ENCODE peak calls at places on chromosomes 1 and 21, in eight cellular contexts. One of them, this sample, is unnamed.

GRCh38 chr21:29520146-29520545 is 221.4 kb downstream of the BACH1 start:
- DNase-seq in uterus: no peak
- DNase-seq in transverse colon: no peak
- DNase-seq in tibial nerve: no peak
- DNase-seq in heart right ventricle: no peak
- DNase-seq in MG63: no peak
- DNase-seq in astrocyte of the spinal cord: no peak
- DNase-seq in tibial artery: no peak
- DNase-seq in this sample: no peak

GRCh38 chr1:225642177-225642576 is 10.7 kb downstream of the ENAH start:
- DNase-seq in heart right ventricle: no peak
- DNase-seq in transverse colon: no peak
- DNase-seq in tibial artery: no peak
- DNase-seq in astrocyte of the spinal cord: no peak
- DNase-seq in uterus: no peak
- DNase-seq in tibial nerve: no peak
- DNase-seq in MG63: no peak
- DNase-seq in this sample: no peak

GRCh38 chr1:158547533-158547932 is 6.7 kb downstream of the OR6Y1 start:
- DNase-seq in astrocyte of the spinal cord: no peak
- DNase-seq in uterus: no peak
- DNase-seq in tibial nerve: no peak
- DNase-seq in transverse colon: no peak
- DNase-seq in MG63: no peak
- DNase-seq in heart right ventricle: no peak
- DNase-seq in tibial artery: no peak
- DNase-seq in this sample: no peak

GRCh38 chr1:183353597-183353996 is 64.6 kb downstream of the NMNAT2 start:
- DNase-seq in MG63: no peak
- DNase-seq in astrocyte of the spinal cord: no peak
- DNase-seq in transverse colon: no peak
- DNase-seq in uterus: no peak
- DNase-seq in tibial artery: no peak
- DNase-seq in tibial nerve: no peak
- DNase-seq in heart right ventricle: no peak
- DNase-seq in this sample: peak

GRCh38 chr1:25581764-25582163 is 34.8 kb upstream of the MAN1C1 start:
- DNase-seq in MG63: no peak
- DNase-seq in uterus: no peak
- DNase-seq in astrocyte of the spinal cord: no peak
- DNase-seq in tibial nerve: no peak
- DNase-seq in transverse colon: no peak
- DNase-seq in tibial artery: no peak
- DNase-seq in heart right ventricle: no peak
- DNase-seq in this sample: no peak

GRCh38 chr1:62774006-62774405 is 9.9 kb upstream of the ATG4C start:
- DNase-seq in tibial artery: no peak
- DNase-seq in tibial nerve: no peak
- DNase-seq in transverse colon: no peak
- DNase-seq in heart right ventricle: no peak
- DNase-seq in MG63: no peak
- DNase-seq in astrocyte of the spinal cord: no peak
- DNase-seq in uterus: no peak
- DNase-seq in this sample: no peak

GRCh38 chr1:208048904-208049303 is 138.0 kb upstream of the CD34 start:
- DNase-seq in heart right ventricle: no peak
- DNase-seq in tibial nerve: no peak
- DNase-seq in transverse colon: no peak
- DNase-seq in MG63: no peak
- DNase-seq in astrocyte of the spinal cord: no peak
- DNase-seq in uterus: no peak
- DNase-seq in tibial artery: no peak
- DNase-seq in this sample: no peak

GRCh38 chr1:179877586-179878265 is at the start of gene TOR1AIP2:
- DNase-seq in tibial artery: peak
- DNase-seq in heart right ventricle: peak
- DNase-seq in MG63: peak
- DNase-seq in tibial nerve: peak
- DNase-seq in uterus: peak
- DNase-seq in astrocyte of the spinal cord: peak
- DNase-seq in transverse colon: peak
- DNase-seq in this sample: peak

GRCh38 chr1:58823481-58824010 is 39.7 kb upstream of the JUN start:
- DNase-seq in uterus: no peak
- DNase-seq in MG63: peak
- DNase-seq in tibial artery: no peak
- DNase-seq in heart right ventricle: no peak
- DNase-seq in tibial nerve: no peak
- DNase-seq in astrocyte of the spinal cord: peak
- DNase-seq in transverse colon: no peak
- DNase-seq in this sample: peak

GRCh38 chr1:10339815-10340214 is 59.0 kb upstream of the PGD start:
- DNase-seq in astrocyte of the spinal cord: peak
- DNase-seq in transverse colon: peak
- DNase-seq in heart right ventricle: peak
- DNase-seq in uterus: no peak
- DNase-seq in tibial nerve: no peak
- DNase-seq in MG63: peak
- DNase-seq in tibial artery: no peak
- DNase-seq in this sample: no peak

GRCh38 chr1:112410704-112411103 is 14.7 kb downstream of the CTTNBP2NL start:
- DNase-seq in MG63: no peak
- DNase-seq in uterus: no peak
- DNase-seq in tibial nerve: no peak
- DNase-seq in heart right ventricle: no peak
- DNase-seq in transverse colon: no peak
- DNase-seq in tibial artery: no peak
- DNase-seq in astrocyte of the spinal cord: no peak
- DNase-seq in this sample: no peak

GRCh38 chr21:35814858-35815619 is 245.3 kb downstream of the SETD4 start:
- DNase-seq in tibial nerve: no peak
- DNase-seq in transverse colon: no peak
- DNase-seq in uterus: no peak
- DNase-seq in astrocyte of the spinal cord: no peak
- DNase-seq in tibial artery: no peak
- DNase-seq in MG63: no peak
- DNase-seq in heart right ventricle: no peak
- DNase-seq in this sample: no peak
- H3K4me3 ChIP-seq in tibial nerve: no peak
- H3K4me3 ChIP-seq in transverse colon: no peak
- H3K4me3 ChIP-seq in uterus: no peak
- H3K4me3 ChIP-seq in astrocyte of the spinal cord: no peak
- H3K4me3 ChIP-seq in tibial artery: no peak
- H3K4me3 ChIP-seq in MG63: no peak
- H3K4me3 ChIP-seq in heart right ventricle: no peak
- H3K4me3 ChIP-seq in this sample: no peak

GRCh38 chr1:77282187-77282865 is 507 bp downstream of the AK5 start:
- DNase-seq in MG63: peak
- DNase-seq in transverse colon: no peak
- DNase-seq in tibial artery: no peak
- DNase-seq in uterus: no peak
- DNase-seq in heart right ventricle: no peak
- DNase-seq in tibial nerve: no peak
- DNase-seq in astrocyte of the spinal cord: peak
- DNase-seq in this sample: no peak
- H3K4me3 ChIP-seq in MG63: peak
- H3K4me3 ChIP-seq in transverse colon: peak
- H3K4me3 ChIP-seq in tibial artery: peak
- H3K4me3 ChIP-seq in uterus: peak
- H3K4me3 ChIP-seq in heart right ventricle: peak
- H3K4me3 ChIP-seq in tibial nerve: peak
- H3K4me3 ChIP-seq in astrocyte of the spinal cord: peak
- H3K4me3 ChIP-seq in this sample: peak

GRCh38 chr21:16073571-16073970 is 343.8 kb downstream of the USP25 start:
- DNase-seq in astrocyte of the spinal cord: peak
- DNase-seq in tibial artery: no peak
- DNase-seq in transverse colon: no peak
- DNase-seq in tibial nerve: no peak
- DNase-seq in heart right ventricle: no peak
- DNase-seq in uterus: no peak
- DNase-seq in MG63: no peak
- DNase-seq in this sample: no peak
- H3K4me3 ChIP-seq in astrocyte of the spinal cord: no peak
- H3K4me3 ChIP-seq in tibial artery: no peak
- H3K4me3 ChIP-seq in transverse colon: no peak
- H3K4me3 ChIP-seq in tibial nerve: no peak
- H3K4me3 ChIP-seq in heart right ventricle: no peak
- H3K4me3 ChIP-seq in uterus: peak
- H3K4me3 ChIP-seq in MG63: no peak
- H3K4me3 ChIP-seq in this sample: no peak

GRCh38 chr1:168610111-168610510 is 33.7 kb downstream of the XCL1 start:
- DNase-seq in transverse colon: no peak
- DNase-seq in astrocyte of the spinal cord: no peak
- DNase-seq in heart right ventricle: no peak
- DNase-seq in uterus: no peak
- DNase-seq in MG63: no peak
- DNase-seq in tibial artery: no peak
- DNase-seq in tibial nerve: no peak
- DNase-seq in this sample: no peak
- H3K4me3 ChIP-seq in transverse colon: no peak
- H3K4me3 ChIP-seq in astrocyte of the spinal cord: no peak
- H3K4me3 ChIP-seq in heart right ventricle: no peak
- H3K4me3 ChIP-seq in uterus: no peak
- H3K4me3 ChIP-seq in MG63: no peak
- H3K4me3 ChIP-seq in tibial artery: no peak
- H3K4me3 ChIP-seq in tibial nerve: no peak
- H3K4me3 ChIP-seq in this sample: no peak

GRCh38 chr21:34180406-34180805 is 107.0 kb downstream of the MRPS6 start:
- DNase-seq in uterus: no peak
- DNase-seq in tibial nerve: no peak
- DNase-seq in transverse colon: no peak
- DNase-seq in astrocyte of the spinal cord: no peak
- DNase-seq in heart right ventricle: no peak
- DNase-seq in tibial artery: no peak
- DNase-seq in MG63: no peak
- DNase-seq in this sample: no peak
- H3K4me3 ChIP-seq in uterus: no peak
- H3K4me3 ChIP-seq in tibial nerve: peak
- H3K4me3 ChIP-seq in transverse colon: no peak
- H3K4me3 ChIP-seq in astrocyte of the spinal cord: no peak
- H3K4me3 ChIP-seq in heart right ventricle: peak
- H3K4me3 ChIP-seq in tibial artery: peak
- H3K4me3 ChIP-seq in MG63: no peak
- H3K4me3 ChIP-seq in this sample: no peak

DNA sequence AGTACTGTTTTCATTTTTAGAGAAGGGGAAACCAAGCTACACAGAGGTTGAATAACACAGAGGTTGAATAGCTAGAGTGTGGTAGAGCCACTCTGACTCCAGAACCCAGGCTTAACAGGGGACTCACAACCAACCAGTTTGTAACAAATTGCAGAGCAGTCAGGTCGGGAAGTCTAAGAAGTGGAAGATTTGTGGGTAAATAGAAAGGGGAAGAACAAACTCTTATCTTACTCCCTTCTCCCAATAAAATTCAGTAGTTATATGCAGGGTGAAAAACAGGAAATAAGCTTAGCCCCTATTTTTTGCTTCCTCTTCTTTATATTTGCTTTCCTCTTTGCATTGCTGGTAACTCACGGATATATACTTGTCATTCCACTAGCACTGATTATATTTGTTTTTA is 23.2 kb downstream of the CDC42 start:
- DNase-seq in MG63: no peak
- DNase-seq in tibial nerve: no peak
- DNase-seq in transverse colon: no peak
- DNase-seq in heart right ventricle: no peak
- DNase-seq in tibial artery: no peak
- DNase-seq in astrocyte of the spinal cord: no peak
- DNase-seq in uterus: no peak
- DNase-seq in this sample: no peak
- H3K4me3 ChIP-seq in MG63: no peak
- H3K4me3 ChIP-seq in tibial nerve: no peak
- H3K4me3 ChIP-seq in transverse colon: no peak
- H3K4me3 ChIP-seq in heart right ventricle: no peak
- H3K4me3 ChIP-seq in tibial artery: no peak
- H3K4me3 ChIP-seq in astrocyte of the spinal cord: no peak
- H3K4me3 ChIP-seq in uterus: no peak
- H3K4me3 ChIP-seq in this sample: no peak

GRCh38 chr1:198639581-198640235 is 868 bp downstream of the PTPRC start:
- DNase-seq in astrocyte of the spinal cord: no peak
- DNase-seq in tibial artery: no peak
- DNase-seq in tibial nerve: no peak
- DNase-seq in MG63: no peak
- DNase-seq in transverse colon: no peak
- DNase-seq in heart right ventricle: no peak
- DNase-seq in uterus: no peak
- DNase-seq in this sample: no peak

GRCh38 chr1:198638441-198638840 is 399 bp upstream of the PTPRC start:
- DNase-seq in tibial nerve: no peak
- DNase-seq in transverse colon: no peak
- DNase-seq in tibial artery: no peak
- DNase-seq in uterus: no peak
- DNase-seq in MG63: no peak
- DNase-seq in heart right ventricle: no peak
- DNase-seq in astrocyte of the spinal cord: no peak
- DNase-seq in this sample: no peak

GRCh38 chr1:198637915-198638437 is 864 bp upstream of the PTPRC start:
- DNase-seq in uterus: no peak
- DNase-seq in transverse colon: no peak
- DNase-seq in heart right ventricle: no peak
- DNase-seq in tibial artery: no peak
- DNase-seq in tibial nerve: no peak
- DNase-seq in MG63: no peak
- DNase-seq in astrocyte of the spinal cord: no peak
- DNase-seq in this sample: no peak

GRCh38 chr1:198637157-198637556 is 1.7 kb upstream of the PTPRC start:
- DNase-seq in astrocyte of the spinal cord: no peak
- DNase-seq in heart right ventricle: no peak
- DNase-seq in tibial nerve: no peak
- DNase-seq in uterus: no peak
- DNase-seq in transverse colon: no peak
- DNase-seq in MG63: no peak
- DNase-seq in tibial artery: no peak
- DNase-seq in this sample: no peak

DNA sequence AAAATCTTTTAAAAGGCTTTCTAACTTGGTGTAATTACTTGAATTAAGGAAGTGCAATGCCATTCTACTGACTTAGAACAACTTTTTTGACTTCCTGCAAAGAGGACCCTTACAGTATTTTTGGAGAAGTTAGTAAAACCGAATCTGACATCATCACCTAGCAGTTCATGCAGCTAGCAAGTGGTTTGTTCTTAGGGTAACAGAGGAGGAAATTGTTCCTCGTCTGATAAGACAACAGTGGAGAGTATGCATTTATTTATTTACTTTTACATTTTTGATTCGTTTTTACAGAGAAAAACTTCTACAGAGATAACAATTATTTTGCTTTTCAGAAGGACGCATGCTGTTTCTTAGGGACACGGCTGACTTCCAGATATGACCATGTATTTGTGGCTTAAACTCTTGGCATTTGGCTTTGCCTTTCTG is at the start of gene PTPRC:
- DNase-seq in transverse colon: no peak
- DNase-seq in tibial nerve: no peak
- DNase-seq in uterus: no peak
- DNase-seq in heart right ventricle: no peak
- DNase-seq in tibial artery: no peak
- DNase-seq in astrocyte of the spinal cord: no peak
- DNase-seq in MG63: no peak
- DNase-seq in this sample: no peak
- H3K4me3 ChIP-seq in transverse colon: peak
- H3K4me3 ChIP-seq in tibial nerve: peak
- H3K4me3 ChIP-seq in uterus: no peak
- H3K4me3 ChIP-seq in heart right ventricle: peak
- H3K4me3 ChIP-seq in tibial artery: peak
- H3K4me3 ChIP-seq in astrocyte of the spinal cord: no peak
- H3K4me3 ChIP-seq in MG63: no peak
- H3K4me3 ChIP-seq in this sample: no peak

This sample was measured in skeletal muscle cell.